ENCODE peak calls at places on chromosomes 2 and 18, in nine cellular contexts. C is NT2/D1; W is AG04449; E is tibial artery; N is IMR-90; X is suprapubic skin; O is tibial nerve; Q is cardiac muscle cell; T is CD8-positive, alpha-beta T cell. H is an unnamed sample.

GRCh38 chr2:35973132-35973736 is 382.3 kb upstream of the CRIM1 start:
- DNase-seq in C (peak), W (no peak), E (no peak), N (peak), X (no peak), O (no peak), Q (peak), T (no peak), H (no peak)

GRCh38 chr18:3333721-3334386 is 71.9 kb downstream of the MYL12B start:
- DNase-seq in C (no peak), W (no peak), E (no peak), N (no peak), X (no peak), O (no peak), Q (no peak), T (no peak), H (no peak)

GRCh38 chr2:72293620-72294019 is 146.0 kb upstream of the CYP26B1 start:
- DNase-seq in C (no peak), W (no peak), E (no peak), N (peak), X (no peak), O (no peak), Q (no peak), T (no peak), H (no peak)

GRCh38 chr2:237904806-237905599 is 45.6 kb downstream of the RAMP1 start:
- DNase-seq in C (no peak), W (peak), E (peak), N (peak), X (peak), O (no peak), Q (peak), T (no peak), H (peak)

GRCh38 chr2:66495788-66496640 is 61.1 kb downstream of the MEIS1 start:
- DNase-seq in C (no peak), W (peak), E (peak), N (peak), X (peak), O (no peak), Q (no peak), T (no peak), H (peak)

GRCh38 chr2:98160574-98160973 is 73.6 kb downstream of the VWA3B start:
- DNase-seq in C (no peak), W (no peak), E (no peak), N (no peak), X (no peak), O (peak), Q (peak), T (no peak), H (peak)

GRCh38 chr2:17273066-17273465 is 245.2 kb downstream of the RAD51AP2 start:
- DNase-seq in C (no peak), W (no peak), E (no peak), N (no peak), X (no peak), O (no peak), Q (no peak), T (no peak), H (no peak)

GRCh38 chr2:73827018-73827417 is 1.7 kb upstream of the STAMBP start:
- DNase-seq in C (no peak), W (no peak), E (no peak), N (peak), X (no peak), O (no peak), Q (peak), T (no peak), H (no peak)

GRCh38 chr2:95043300-95043786 is 17.8 kb downstream of the MAL start:
- DNase-seq in C (no peak), W (peak), E (no peak), N (peak), X (no peak), O (peak), Q (peak), T (no peak), H (peak)

GRCh38 chr2:134819334-134819733 is 19.1 kb upstream of the ACMSD start:
- DNase-seq in C (no peak), W (no peak), E (no peak), N (peak), X (no peak), O (no peak), Q (no peak), T (no peak), H (peak)

GRCh38 chr2:239157766-239158165 is 243.1 kb downstream of the HDAC4 start:
- DNase-seq in C (peak), W (no peak), E (peak), N (peak), X (peak), O (no peak), Q (peak), T (no peak), H (no peak)

GRCh38 chr2:162244559-162245031 is 1.4 kb upstream of the FAP start:
- DNase-seq in C (no peak), W (peak), E (peak), N (peak), X (no peak), O (no peak), Q (no peak), T (no peak), H (peak)

GRCh38 chr2:241894681-241895426 is 25.3 kb downstream of the RTP5 start:
- DNase-seq in C (no peak), W (no peak), E (peak), N (no peak), X (peak), O (no peak), Q (no peak), T (no peak), H (no peak)

GRCh38 chr2:48383055-48383454 is 146.9 kb upstream of the STON1 start:
- DNase-seq in C (no peak), W (no peak), E (no peak), N (no peak), X (no peak), O (no peak), Q (no peak), T (no peak), H (no peak)

GRCh38 chr2:101571951-101572350 is 97.0 kb upstream of the RFX8 start:
- DNase-seq in C (no peak), W (no peak), E (no peak), N (no peak), X (no peak), O (no peak), Q (no peak), T (no peak), H (no peak)

GRCh38 chr18:58213445-58213844 is 169.4 kb downstream of the NEDD4L start:
- DNase-seq in C (no peak), W (peak), E (no peak), N (peak), X (no peak), O (no peak), Q (no peak), T (no peak), H (peak)

GRCh38 chr2:214630402-214631035 is 179.0 kb downstream of the BARD1 start:
- DNase-seq in C (no peak), W (peak), E (no peak), N (peak), X (no peak), O (no peak), Q (no peak), T (no peak), H (no peak)

GRCh38 chr18:59957957-59958356 is 58.2 kb downstream of the PMAIP1 start:
- DNase-seq in C (no peak), W (peak), E (no peak), N (peak), X (no peak), O (peak), Q (peak), T (no peak), H (peak)

GRCh38 chr18:36176739-36177138 is 10.6 kb upstream of the MOCOS start:
- DNase-seq in C (no peak), W (no peak), E (no peak), N (peak), X (no peak), O (no peak), Q (no peak), T (no peak), H (no peak)

GRCh38 chr2:121236101-121236640 is 48.8 kb downstream of the TFCP2L1 start:
- DNase-seq in C (no peak), W (no peak), E (no peak), N (no peak), X (no peak), O (no peak), Q (no peak), T (no peak), H (no peak)

GRCh38 chr2:40554665-40555294 is 102.9 kb upstream of the SLC8A1 start:
- DNase-seq in C (peak), W (no peak), E (peak), N (peak), X (peak), O (peak), Q (peak), T (no peak), H (peak)

GRCh38 chr2:121071058-121071504 is 213.9 kb downstream of the TFCP2L1 start:
- DNase-seq in C (no peak), W (no peak), E (peak), N (peak), X (peak), O (peak), Q (peak), T (no peak), H (no peak)

GRCh38 chr2:30223413-30223874 is 7.9 kb upstream of the LBH start:
- DNase-seq in C (no peak), W (no peak), E (no peak), N (no peak), X (peak), O (no peak), Q (no peak), T (peak), H (no peak)

GRCh38 chr2:158825021-158825420 is 29.9 kb downstream of the DAPL1 start:
- DNase-seq in C (no peak), W (no peak), E (no peak), N (no peak), X (no peak), O (no peak), Q (no peak), T (no peak), H (no peak)

GRCh38 chr2:127094509-127095366 is 12.2 kb downstream of the BIN1 start:
- DNase-seq in C (no peak), W (no peak), E (no peak), N (peak), X (no peak), O (peak), Q (peak), T (no peak), H (no peak)

GRCh38 chr2:150520088-150520487 is 32.6 kb upstream of the RND3 start:
- DNase-seq in C (no peak), W (no peak), E (no peak), N (no peak), X (no peak), O (no peak), Q (no peak), T (no peak), H (no peak)

GRCh38 chr18:62187543-62188378 is 706 bp downstream of the RELCH start:
- DNase-seq in C (no peak), W (no peak), E (peak), N (peak), X (peak), O (peak), Q (peak), T (peak), H (no peak)

GRCh38 chr2:217695033-217695520 is 307.7 kb downstream of the TNS1 start:
- DNase-seq in C (no peak), W (peak), E (peak), N (peak), X (peak), O (no peak), Q (no peak), T (no peak), H (peak)

GRCh38 chr18:8987250-8987649 is 115.2 kb upstream of the NDUFV2 start:
- DNase-seq in C (no peak), W (no peak), E (no peak), N (peak), X (no peak), O (no peak), Q (no peak), T (no peak), H (peak)

GRCh38 chr2:82316573-82317371 is 2012.2 kb upstream of the LRRTM1 start:
- DNase-seq in C (no peak), W (no peak), E (no peak), N (no peak), X (no peak), O (no peak), Q (no peak), T (no peak), H (no peak)

GRCh38 chr18:26159353-26159752 is 25.7 kb downstream of the PSMA8 start:
- DNase-seq in C (no peak), W (no peak), E (no peak), N (no peak), X (no peak), O (no peak), Q (no peak), T (no peak), H (no peak)

GRCh38 chr2:172927381-172928357 is 148.0 kb upstream of the MAP3K20 start:
- DNase-seq in C (no peak), W (peak), E (peak), N (peak), X (no peak), O (peak), Q (no peak), T (no peak), H (peak)

GRCh38 chr2:71611781-71612545 is 158.6 kb downstream of the DYSF start:
- DNase-seq in C (no peak), W (no peak), E (no peak), N (no peak), X (peak), O (no peak), Q (no peak), T (no peak), H (no peak)

GRCh38 chr18:74082476-74083070 is 65.1 kb downstream of the FBXO15 start:
- DNase-seq in C (peak), W (no peak), E (no peak), N (peak), X (no peak), O (no peak), Q (peak), T (peak), H (no peak)

GRCh38 chr2:110645616-110646015 is 32.2 kb downstream of the BUB1 start:
- DNase-seq in C (no peak), W (no peak), E (no peak), N (no peak), X (no peak), O (no peak), Q (no peak), T (no peak), H (no peak)

GRCh38 chr18:79068299-79068945 is 772 bp upstream of the ATP9B start:
- DNase-seq in C (no peak), W (no peak), E (no peak), N (no peak), X (peak), O (peak), Q (no peak), T (peak), H (no peak)
- H3K4me3 ChIP-seq in C (peak), W (peak), E (peak), N (peak), X (peak), O (peak), Q (peak), T (peak), H (peak)

DNA sequence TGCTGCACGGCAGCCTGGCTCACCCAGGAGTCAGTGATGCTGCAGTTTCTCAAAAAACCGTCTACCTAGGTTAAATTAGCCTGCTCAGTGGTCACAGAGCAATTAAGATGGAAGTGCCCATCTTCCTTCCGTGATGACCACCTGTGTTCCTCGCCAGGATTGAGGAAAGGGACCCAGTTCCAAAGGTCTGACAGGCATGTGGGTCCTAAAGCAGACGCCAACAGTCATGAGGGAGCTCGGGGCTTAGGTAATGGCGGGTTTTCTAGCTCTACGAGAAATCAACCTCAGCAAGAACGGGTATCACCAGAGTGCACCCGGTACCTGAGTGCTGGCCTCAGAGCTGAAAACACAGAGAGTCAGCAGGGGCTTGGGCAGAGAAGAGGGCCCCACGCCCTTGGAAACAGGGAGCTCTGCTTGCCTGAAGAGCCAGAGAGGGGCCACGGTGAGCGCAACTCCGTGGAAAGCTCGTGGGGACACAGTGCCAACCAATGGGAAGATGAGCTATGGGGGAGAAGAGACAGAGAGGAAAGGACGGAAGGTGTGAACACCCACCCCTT is 34.3 kb upstream of the DNMT3A start:
- DNase-seq in C (no peak), W (no peak), E (no peak), N (no peak), X (no peak), O (no peak), Q (no peak), T (no peak), H (no peak)
- H3K4me3 ChIP-seq in C (no peak), W (no peak), E (no peak), N (no peak), X (peak), O (no peak), Q (no peak), T (no peak), H (peak)

DNA sequence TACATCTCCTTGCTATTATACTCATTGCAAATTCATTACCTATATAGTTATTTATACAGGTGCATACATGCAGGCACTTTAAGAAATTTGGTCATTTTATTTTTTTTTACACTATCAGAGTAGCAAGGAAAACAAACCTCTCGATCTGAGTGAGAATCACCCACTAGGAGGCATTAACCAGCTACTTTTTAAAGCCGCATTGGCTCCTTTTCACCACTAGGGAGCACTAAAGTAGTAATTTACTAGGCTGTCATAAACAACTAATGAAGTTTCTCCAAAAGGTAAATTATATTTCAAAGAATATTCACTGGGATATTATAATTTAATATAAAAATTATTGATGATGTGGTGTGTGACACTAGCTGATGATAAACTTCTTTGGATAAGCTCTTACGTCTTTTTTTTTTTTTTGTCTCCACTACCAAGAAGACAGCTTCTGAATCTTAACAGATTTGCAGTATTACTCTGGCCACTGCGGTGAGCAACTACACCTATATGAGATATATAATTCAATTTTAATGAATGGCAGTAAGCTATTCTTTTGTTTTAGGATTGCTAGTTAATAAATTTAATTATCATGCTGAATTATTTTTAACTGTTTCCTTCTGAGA is 101.9 kb downstream of the NOL4 start:
- DNase-seq in C (peak), W (no peak), E (peak), N (peak), X (no peak), O (peak), Q (peak), T (no peak), H (no peak)
- H3K4me3 ChIP-seq in C (no peak), W (no peak), E (no peak), N (no peak), X (no peak), O (no peak), Q (no peak), T (no peak), H (no peak)

GRCh38 chr2:131143803-131144202 is 38.7 kb downstream of the PLEKHB2 start:
- DNase-seq in C (no peak), W (no peak), E (no peak), N (peak), X (no peak), O (no peak), Q (no peak), T (no peak), H (peak)

GRCh38 chr2:131142849-131143248 is 37.7 kb downstream of the PLEKHB2 start:
- DNase-seq in C (no peak), W (no peak), E (no peak), N (no peak), X (no peak), O (no peak), Q (no peak), T (no peak), H (no peak)

GRCh38 chr2:131146255-131146654 is 41.1 kb downstream of the PLEKHB2 start:
- DNase-seq in C (no peak), W (no peak), E (no peak), N (no peak), X (no peak), O (no peak), Q (no peak), T (no peak), H (no peak)

GRCh38 chr2:131146749-131147148 is 41.6 kb downstream of the PLEKHB2 start:
- DNase-seq in C (no peak), W (no peak), E (no peak), N (no peak), X (no peak), O (no peak), Q (no peak), T (no peak), H (no peak)

DNA sequence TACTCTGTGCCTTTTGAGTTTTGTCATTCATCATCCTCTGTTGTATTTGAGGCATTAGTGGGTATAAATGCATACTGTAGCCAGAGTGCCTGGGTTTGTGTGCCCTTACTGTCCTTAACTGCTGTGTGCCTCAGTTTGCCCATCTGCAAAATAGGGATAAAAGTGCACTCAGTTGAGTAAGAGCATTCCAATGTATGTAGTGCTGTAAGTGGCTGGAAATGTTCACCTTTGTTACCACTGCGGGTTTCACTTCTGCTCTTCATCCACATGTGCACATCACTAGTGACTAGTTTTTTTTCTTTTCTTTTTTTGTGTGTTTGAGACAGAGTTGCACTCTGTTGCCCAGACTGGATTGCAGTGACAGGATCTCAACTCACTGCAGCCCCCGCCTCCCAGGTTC is 39.9 kb downstream of the PLEKHB2 start:
- DNase-seq in C (no peak), W (no peak), E (no peak), N (no peak), X (no peak), O (no peak), Q (no peak), T (no peak), H (no peak)
- H3K4me3 ChIP-seq in C (no peak), W (no peak), E (no peak), N (no peak), X (no peak), O (no peak), Q (no peak), T (no peak), H (no peak)

DNA sequence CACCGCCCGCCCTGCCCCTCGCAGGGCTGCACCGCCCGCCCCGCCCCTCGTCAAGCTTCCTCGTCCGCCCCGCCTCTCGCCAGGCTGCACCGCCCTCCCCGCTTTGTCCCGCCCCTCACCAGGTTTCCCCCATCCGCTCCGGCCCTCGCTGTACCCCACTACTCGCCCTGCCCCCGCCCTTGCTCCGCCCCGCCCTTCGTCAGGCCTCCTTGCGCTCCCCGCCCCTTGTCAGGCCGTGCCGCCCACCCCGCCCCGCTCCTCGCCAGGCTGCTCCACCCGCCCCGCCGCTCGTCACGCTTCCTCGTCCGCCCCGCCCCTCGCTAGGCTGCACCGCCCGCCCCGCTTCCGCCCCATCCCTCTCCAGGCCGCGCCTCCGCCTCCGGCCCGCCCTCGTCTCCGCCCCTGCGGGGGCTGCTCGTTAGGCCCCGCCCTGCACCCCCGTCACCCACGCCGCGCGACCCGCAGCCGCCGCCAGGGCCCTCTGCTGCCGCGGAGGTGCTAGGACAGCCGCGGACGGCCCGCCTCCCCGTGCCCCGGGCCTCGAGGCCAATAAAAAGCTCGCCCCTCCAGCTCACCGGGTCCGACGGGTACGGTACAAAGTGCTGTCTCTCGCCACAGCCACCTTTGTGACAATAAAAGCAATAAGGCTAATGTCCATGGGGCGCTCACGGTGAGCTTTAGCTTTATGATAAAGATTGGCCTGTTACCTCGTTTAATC is 574 bp upstream of the DNPEP start:
- DNase-seq in C (peak), W (peak), E (peak), N (peak), X (peak), O (peak), Q (peak), T (peak), H (peak)
- H3K4me3 ChIP-seq in C (peak), W (peak), E (peak), N (peak), X (peak), O (peak), Q (peak), T (peak), H (peak)

H was measured in skeletal muscle cell.